ENCODE peak calls at places on chromosomes 3 and 15, in four cellular contexts. F is thyroid gland, X is ovary, R is NB4. I is an unnamed sample.

GRCh38 chr3:13715167-13715954 is 164.5 kb downstream of the WNT7A start:
- DNase-seq in F (no peak), X (peak), R (peak), I (no peak)

GRCh38 chr3:34886443-34886842 is 752.9 kb upstream of the ARPP21 start:
- DNase-seq in F (no peak), X (no peak), R (no peak), I (no peak)

GRCh38 chr3:16464499-16465150 is 48.9 kb downstream of the RFTN1 start:
- DNase-seq in F (no peak), X (no peak), R (no peak), I (no peak)

GRCh38 chr3:14480207-14481017 is 59.7 kb downstream of the GRIP2 start:
- DNase-seq in F (no peak), X (no peak), R (no peak), I (no peak)

GRCh38 chr3:127820871-127821853 is 1.2 kb downstream of the MGLL start:
- DNase-seq in F (no peak), X (no peak), R (peak), I (peak)

GRCh38 chr3:149340310-149340933 is 7.0 kb upstream of the TM4SF18 start:
- DNase-seq in F (no peak), X (no peak), R (no peak), I (no peak)

GRCh38 chr15:52370010-52370409 is 74.4 kb upstream of the MYO5C start:
- DNase-seq in F (no peak), X (no peak), R (no peak), I (peak)

GRCh38 chr3:24682141-24682547 is 187.5 kb upstream of the THRB start:
- DNase-seq in F (no peak), X (no peak), R (no peak), I (no peak)

GRCh38 chr3:31508452-31509146 is 24.1 kb upstream of the STT3B start:
- DNase-seq in F (no peak), X (no peak), R (no peak), I (no peak)

DNA sequence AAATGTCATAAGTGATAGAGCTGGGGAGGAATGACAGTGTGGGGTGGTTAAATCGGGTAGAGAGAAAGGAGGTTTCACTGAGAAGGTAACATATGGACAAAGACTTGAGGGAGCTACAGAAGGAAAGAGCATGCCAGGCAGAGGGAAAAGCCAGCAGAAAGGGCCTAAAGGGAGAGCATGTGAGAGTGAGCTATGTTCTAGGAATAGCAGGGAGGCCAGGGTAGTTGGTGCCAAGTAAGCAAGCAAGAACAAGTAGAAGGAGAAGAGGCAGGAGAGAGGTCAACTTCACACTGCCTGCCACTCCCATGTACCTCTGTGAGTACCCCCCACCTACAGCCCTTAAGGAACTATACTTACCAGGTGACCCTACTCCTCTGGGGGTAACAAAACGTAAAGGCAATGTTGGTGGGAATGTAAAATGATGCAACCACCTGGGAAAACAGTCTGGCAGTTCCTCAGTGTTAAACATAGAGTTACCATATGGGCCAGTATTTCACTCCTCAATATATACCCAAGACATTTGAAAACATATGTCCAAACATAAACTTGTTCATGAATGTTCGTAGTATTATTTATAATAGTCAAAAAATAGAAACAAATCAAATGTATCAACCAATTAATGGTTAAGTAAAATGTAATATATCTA is 67.6 kb downstream of the SFMBT1 start:
- DNase-seq in F (no peak), X (no peak), R (no peak), I (no peak)
- TF ChIP-seq POLR2A in F (no peak), X (no peak), R (no peak), I (no peak)

GRCh38 chr3:139659511-139659910 is 18.3 kb downstream of the NMNAT3 start:
- DNase-seq in F (no peak), X (no peak), R (no peak), I (no peak)
- TF ChIP-seq POLR2A in F (no peak), X (no peak), R (no peak), I (no peak)

GRCh38 chr3:56754753-56755365 is 46.9 kb downstream of the ARHGEF3 start:
- DNase-seq in F (no peak), X (peak), R (no peak), I (peak)
- TF ChIP-seq POLR2A in F (no peak), X (no peak), R (no peak), I (no peak)

DNA sequence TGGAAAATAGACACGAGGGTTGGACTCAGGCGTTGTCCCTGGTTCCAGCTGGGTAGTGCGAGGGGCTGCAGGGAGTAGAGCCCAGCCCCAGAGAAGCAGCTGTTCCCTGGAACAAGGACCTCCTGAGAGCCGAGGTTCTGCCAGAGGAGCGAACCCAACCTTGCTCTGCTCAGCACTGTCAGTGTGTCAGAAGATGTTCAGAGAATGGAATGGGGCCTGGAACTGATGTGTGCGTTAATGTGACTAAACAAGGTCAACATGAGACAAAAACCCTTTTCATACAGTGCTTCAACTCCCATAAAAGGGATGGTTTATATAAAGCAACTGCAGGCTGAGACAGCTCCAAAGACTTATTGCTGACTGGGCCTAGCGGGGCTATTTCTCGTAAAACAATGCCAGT is 35.5 kb upstream of the HACD2 start:
- DNase-seq in F (no peak), X (peak), R (no peak), I (peak)
- TF ChIP-seq POLR2A in F (no peak), X (no peak), R (no peak), I (peak)

I was measured in transverse colon.